ENCODE peak calls at places on chromosome 16, in ten cellular contexts. One of them, this sample, is unnamed.

GRCh38 chr16:5490499-5490898 is 392.9 kb upstream of the EEF2KMT start:
- DNase-seq in neuronal stem cell: peak; percentile 61
- DNase-seq in effector memory CD4-positive, alpha-beta T cell: no peak
- DNase-seq in cardiac muscle cell: no peak
- DNase-seq in left lung: no peak
- DNase-seq in transverse colon: peak; percentile 69
- DNase-seq in CD4-positive, alpha-beta memory T cell: no peak
- DNase-seq in adipocyte: no peak
- DNase-seq in tibial artery: no peak
- DNase-seq in PC-3: peak; percentile 3
- DNase-seq in this sample: no peak

GRCh38 chr16:67672739-67673662 is 6.4 kb downstream of the C16orf86 start:
- DNase-seq in neuronal stem cell: no peak
- DNase-seq in effector memory CD4-positive, alpha-beta T cell: no peak
- DNase-seq in cardiac muscle cell: peak; percentile 84
- DNase-seq in left lung: peak; percentile 81
- DNase-seq in transverse colon: peak; percentile 79
- DNase-seq in CD4-positive, alpha-beta memory T cell: peak; percentile 40
- DNase-seq in adipocyte: peak; percentile 77
- DNase-seq in tibial artery: no peak
- DNase-seq in PC-3: peak; percentile 59
- DNase-seq in this sample: peak; percentile 71

GRCh38 chr16:69057400-69058378 is 47.8 kb upstream of the HAS3 start:
- DNase-seq in neuronal stem cell: no peak
- DNase-seq in effector memory CD4-positive, alpha-beta T cell: no peak
- DNase-seq in cardiac muscle cell: peak; percentile 86
- DNase-seq in left lung: no peak
- DNase-seq in transverse colon: no peak
- DNase-seq in CD4-positive, alpha-beta memory T cell: no peak
- DNase-seq in adipocyte: peak; percentile 43
- DNase-seq in tibial artery: no peak
- DNase-seq in PC-3: peak; percentile 93
- DNase-seq in this sample: peak; percentile 91

GRCh38 chr16:61323456-61323855 is 712.8 kb downstream of the CDH8 start:
- DNase-seq in neuronal stem cell: no peak
- DNase-seq in effector memory CD4-positive, alpha-beta T cell: no peak
- DNase-seq in cardiac muscle cell: peak; percentile 19
- DNase-seq in left lung: no peak
- DNase-seq in transverse colon: no peak
- DNase-seq in CD4-positive, alpha-beta memory T cell: no peak
- DNase-seq in adipocyte: no peak
- DNase-seq in tibial artery: no peak
- DNase-seq in PC-3: no peak
- DNase-seq in this sample: peak; percentile 0

GRCh38 chr16:19822534-19822933 is 62.1 kb downstream of the GPRC5B start:
- DNase-seq in neuronal stem cell: no peak
- DNase-seq in effector memory CD4-positive, alpha-beta T cell: no peak
- DNase-seq in cardiac muscle cell: peak; percentile 92
- DNase-seq in left lung: no peak
- DNase-seq in transverse colon: no peak
- DNase-seq in CD4-positive, alpha-beta memory T cell: no peak
- DNase-seq in adipocyte: peak; percentile 80
- DNase-seq in tibial artery: no peak
- DNase-seq in PC-3: no peak
- DNase-seq in this sample: peak; percentile 84

GRCh38 chr16:66717112-66717675 is 20.7 kb upstream of the CMTM4 start:
- DNase-seq in neuronal stem cell: no peak
- DNase-seq in effector memory CD4-positive, alpha-beta T cell: no peak
- DNase-seq in cardiac muscle cell: peak; percentile 67
- DNase-seq in left lung: no peak
- DNase-seq in transverse colon: peak; percentile 47
- DNase-seq in CD4-positive, alpha-beta memory T cell: no peak
- DNase-seq in adipocyte: peak; percentile 52
- DNase-seq in tibial artery: no peak
- DNase-seq in PC-3: peak; percentile 47
- DNase-seq in this sample: no peak

GRCh38 chr16:78005881-78006280 is 16.5 kb upstream of the CLEC3A start:
- DNase-seq in neuronal stem cell: no peak
- DNase-seq in effector memory CD4-positive, alpha-beta T cell: no peak
- DNase-seq in cardiac muscle cell: no peak
- DNase-seq in left lung: no peak
- DNase-seq in transverse colon: no peak
- DNase-seq in CD4-positive, alpha-beta memory T cell: no peak
- DNase-seq in adipocyte: no peak
- DNase-seq in tibial artery: no peak
- DNase-seq in PC-3: no peak
- DNase-seq in this sample: no peak

GRCh38 chr16:30004811-30005242 is 6.0 kb downstream of the DOC2A start:
- DNase-seq in neuronal stem cell: no peak
- DNase-seq in effector memory CD4-positive, alpha-beta T cell: no peak
- DNase-seq in cardiac muscle cell: no peak
- DNase-seq in left lung: peak; percentile 84
- DNase-seq in transverse colon: no peak
- DNase-seq in CD4-positive, alpha-beta memory T cell: no peak
- DNase-seq in adipocyte: no peak
- DNase-seq in tibial artery: no peak
- DNase-seq in PC-3: no peak
- DNase-seq in this sample: no peak

GRCh38 chr16:89324056-89325010 is 106.8 kb downstream of the ZNF778 start:
- DNase-seq in neuronal stem cell: no peak
- DNase-seq in effector memory CD4-positive, alpha-beta T cell: no peak
- DNase-seq in cardiac muscle cell: peak; percentile 60
- DNase-seq in left lung: peak; percentile 57
- DNase-seq in transverse colon: no peak
- DNase-seq in CD4-positive, alpha-beta memory T cell: no peak
- DNase-seq in adipocyte: no peak
- DNase-seq in tibial artery: no peak
- DNase-seq in PC-3: peak; percentile 20
- DNase-seq in this sample: peak; percentile 79

GRCh38 chr16:67926181-67926742 is 5.4 kb downstream of the CTRL start:
- DNase-seq in neuronal stem cell: no peak
- DNase-seq in effector memory CD4-positive, alpha-beta T cell: no peak
- DNase-seq in cardiac muscle cell: no peak
- DNase-seq in left lung: no peak
- DNase-seq in transverse colon: no peak
- DNase-seq in CD4-positive, alpha-beta memory T cell: no peak
- DNase-seq in adipocyte: peak; percentile 40
- DNase-seq in tibial artery: peak; percentile 86
- DNase-seq in PC-3: peak; percentile 73
- DNase-seq in this sample: peak; percentile 34

GRCh38 chr16:4465977-4466779 is 8.2 kb downstream of the NMRAL1 start:
- DNase-seq in neuronal stem cell: no peak
- DNase-seq in effector memory CD4-positive, alpha-beta T cell: peak; percentile 51
- DNase-seq in cardiac muscle cell: peak; percentile 27
- DNase-seq in left lung: no peak
- DNase-seq in transverse colon: peak; percentile 25
- DNase-seq in CD4-positive, alpha-beta memory T cell: peak; percentile 50
- DNase-seq in adipocyte: no peak
- DNase-seq in tibial artery: no peak
- DNase-seq in PC-3: no peak
- DNase-seq in this sample: peak; percentile 35

GRCh38 chr16:67933805-67934204 is 2.1 kb upstream of the CTRL start:
- DNase-seq in neuronal stem cell: no peak
- DNase-seq in effector memory CD4-positive, alpha-beta T cell: no peak
- DNase-seq in cardiac muscle cell: no peak
- DNase-seq in left lung: no peak
- DNase-seq in transverse colon: no peak
- DNase-seq in CD4-positive, alpha-beta memory T cell: no peak
- DNase-seq in adipocyte: no peak
- DNase-seq in tibial artery: no peak
- DNase-seq in PC-3: no peak
- DNase-seq in this sample: no peak

GRCh38 chr16:74275031-74275636 is 21.5 kb upstream of the PSMD7 start:
- DNase-seq in neuronal stem cell: no peak
- DNase-seq in effector memory CD4-positive, alpha-beta T cell: no peak
- DNase-seq in cardiac muscle cell: peak; percentile 42
- DNase-seq in left lung: no peak
- DNase-seq in transverse colon: no peak
- DNase-seq in CD4-positive, alpha-beta memory T cell: no peak
- DNase-seq in adipocyte: peak; percentile 57
- DNase-seq in tibial artery: no peak
- DNase-seq in PC-3: peak; percentile 45
- DNase-seq in this sample: peak; percentile 46

GRCh38 chr16:90046971-90047713 is 27.9 kb upstream of the DBNDD1 start:
- DNase-seq in neuronal stem cell: no peak
- DNase-seq in effector memory CD4-positive, alpha-beta T cell: no peak
- DNase-seq in cardiac muscle cell: peak; percentile 86
- DNase-seq in left lung: peak; percentile 85
- DNase-seq in transverse colon: peak; percentile 54
- DNase-seq in CD4-positive, alpha-beta memory T cell: no peak
- DNase-seq in adipocyte: peak; percentile 57
- DNase-seq in tibial artery: peak; percentile 87
- DNase-seq in PC-3: no peak
- DNase-seq in this sample: peak; percentile 61

GRCh38 chr16:63289834-63290460 is 1253.7 kb upstream of the CDH8 start:
- DNase-seq in neuronal stem cell: peak; percentile 51
- DNase-seq in effector memory CD4-positive, alpha-beta T cell: no peak
- DNase-seq in cardiac muscle cell: peak; percentile 37
- DNase-seq in left lung: peak; percentile 25
- DNase-seq in transverse colon: peak; percentile 15
- DNase-seq in CD4-positive, alpha-beta memory T cell: no peak
- DNase-seq in adipocyte: peak; percentile 22
- DNase-seq in tibial artery: no peak
- DNase-seq in PC-3: peak; percentile 31
- DNase-seq in this sample: no peak

GRCh38 chr16:79170565-79171242 is 429.8 kb downstream of the MAF start:
- DNase-seq in neuronal stem cell: no peak
- DNase-seq in effector memory CD4-positive, alpha-beta T cell: no peak
- DNase-seq in cardiac muscle cell: peak; percentile 33
- DNase-seq in left lung: no peak
- DNase-seq in transverse colon: no peak
- DNase-seq in CD4-positive, alpha-beta memory T cell: no peak
- DNase-seq in adipocyte: no peak
- DNase-seq in tibial artery: no peak
- DNase-seq in PC-3: no peak
- DNase-seq in this sample: no peak

GRCh38 chr16:77816293-77816692 is 27.9 kb downstream of the VAT1L start:
- DNase-seq in neuronal stem cell: no peak
- DNase-seq in effector memory CD4-positive, alpha-beta T cell: no peak
- DNase-seq in cardiac muscle cell: peak; percentile 10
- DNase-seq in left lung: no peak
- DNase-seq in transverse colon: no peak
- DNase-seq in CD4-positive, alpha-beta memory T cell: no peak
- DNase-seq in adipocyte: no peak
- DNase-seq in tibial artery: no peak
- DNase-seq in PC-3: no peak
- DNase-seq in this sample: peak; percentile 41

DNA sequence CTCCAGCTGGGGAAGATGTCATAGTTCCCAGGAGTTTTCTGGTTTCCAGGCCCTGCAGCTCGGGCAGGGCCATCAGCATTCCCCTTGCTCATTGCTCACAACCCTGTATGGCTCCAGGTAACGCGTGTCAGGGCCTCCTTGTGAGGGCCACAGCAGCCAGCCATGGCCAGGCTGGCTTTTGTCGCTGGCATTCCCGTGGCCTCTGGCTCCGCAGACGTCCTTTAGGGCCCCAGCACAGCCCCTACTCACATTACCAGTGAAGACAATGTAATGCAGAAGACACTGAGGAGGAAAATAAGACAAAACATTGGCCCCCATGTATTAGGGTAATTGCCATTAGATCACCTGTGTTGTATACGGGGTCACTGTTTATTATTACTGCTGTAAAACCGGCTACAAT is 1799.0 kb downstream of the TP53TG3F start:
- DNase-seq in neuronal stem cell: no peak
- DNase-seq in effector memory CD4-positive, alpha-beta T cell: no peak
- DNase-seq in cardiac muscle cell: no peak
- DNase-seq in left lung: no peak
- DNase-seq in transverse colon: no peak
- DNase-seq in CD4-positive, alpha-beta memory T cell: no peak
- DNase-seq in adipocyte: no peak
- DNase-seq in tibial artery: no peak
- DNase-seq in PC-3: no peak
- DNase-seq in this sample: no peak
- H3K4me3 ChIP-seq in neuronal stem cell: no peak overlapping the region
- H3K4me3 ChIP-seq in effector memory CD4-positive, alpha-beta T cell: no peak overlapping the region
- H3K4me3 ChIP-seq in cardiac muscle cell: no peak overlapping the region
- H3K4me3 ChIP-seq in left lung: no peak overlapping the region
- H3K4me3 ChIP-seq in transverse colon: no peak overlapping the region
- H3K4me3 ChIP-seq in CD4-positive, alpha-beta memory T cell: no peak overlapping the region
- H3K4me3 ChIP-seq in adipocyte: no peak overlapping the region
- H3K4me3 ChIP-seq in tibial artery: no peak overlapping the region
- H3K4me3 ChIP-seq in PC-3: no peak overlapping the region
- H3K4me3 ChIP-seq in this sample: no peak overlapping the region

GRCh38 chr16:983044-984030 is 1.8 kb downstream of the SOX8 start:
- DNase-seq in neuronal stem cell: no peak
- DNase-seq in effector memory CD4-positive, alpha-beta T cell: no peak
- DNase-seq in cardiac muscle cell: peak; percentile 10
- DNase-seq in left lung: no peak
- DNase-seq in transverse colon: no peak
- DNase-seq in CD4-positive, alpha-beta memory T cell: no peak
- DNase-seq in adipocyte: peak; percentile 10
- DNase-seq in tibial artery: no peak
- DNase-seq in PC-3: no peak
- DNase-seq in this sample: no peak
- H3K4me3 ChIP-seq in neuronal stem cell: peak overlapping the region; percentile 52
- H3K4me3 ChIP-seq in effector memory CD4-positive, alpha-beta T cell: no peak overlapping the region
- H3K4me3 ChIP-seq in cardiac muscle cell: no peak overlapping the region
- H3K4me3 ChIP-seq in left lung: no peak overlapping the region
- H3K4me3 ChIP-seq in transverse colon: no peak overlapping the region
- H3K4me3 ChIP-seq in CD4-positive, alpha-beta memory T cell: no peak overlapping the region
- H3K4me3 ChIP-seq in adipocyte: no peak overlapping the region
- H3K4me3 ChIP-seq in tibial artery: no peak overlapping the region
- H3K4me3 ChIP-seq in PC-3: no peak overlapping the region
- H3K4me3 ChIP-seq in this sample: no peak overlapping the region

DNA sequence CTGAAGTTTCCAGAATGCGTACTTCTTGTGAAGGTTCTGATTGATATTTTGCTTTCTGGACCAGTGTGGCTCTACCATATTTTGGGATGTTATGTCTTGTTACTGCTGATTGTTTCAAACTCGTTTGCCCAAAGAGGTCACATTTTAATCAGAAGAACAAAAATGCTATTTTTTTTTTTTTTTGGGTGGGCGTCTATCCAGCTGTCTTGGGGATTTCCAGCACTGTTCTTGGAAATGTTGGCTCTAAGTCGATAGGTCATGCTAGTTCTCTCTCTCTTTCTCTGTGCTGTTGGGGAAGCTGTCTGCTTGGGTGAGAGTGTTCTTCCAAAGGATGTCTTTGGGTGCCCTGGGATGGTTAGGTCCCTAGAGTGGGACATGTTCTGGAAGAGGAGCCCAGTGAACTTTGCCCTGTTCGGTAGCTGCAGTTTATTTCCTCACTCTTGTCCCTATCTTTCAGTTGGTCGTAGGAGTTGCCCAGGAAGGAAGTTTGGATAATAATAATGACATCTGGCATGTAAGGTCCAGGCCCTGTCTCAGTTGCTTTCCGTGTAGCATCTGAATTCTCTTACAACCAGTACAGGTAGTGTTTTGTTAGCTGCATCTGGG is 2.9 kb downstream of the IRF8 start:
- DNase-seq in neuronal stem cell: no peak
- DNase-seq in effector memory CD4-positive, alpha-beta T cell: no peak
- DNase-seq in cardiac muscle cell: peak; percentile 36
- DNase-seq in left lung: no peak
- DNase-seq in transverse colon: no peak
- DNase-seq in CD4-positive, alpha-beta memory T cell: no peak
- DNase-seq in adipocyte: no peak
- DNase-seq in tibial artery: no peak
- DNase-seq in PC-3: no peak
- DNase-seq in this sample: no peak
- H3K4me3 ChIP-seq in neuronal stem cell: no peak overlapping the region
- H3K4me3 ChIP-seq in effector memory CD4-positive, alpha-beta T cell: no peak overlapping the region
- H3K4me3 ChIP-seq in cardiac muscle cell: no peak overlapping the region
- H3K4me3 ChIP-seq in left lung: peak overlapping the region; percentile 60
- H3K4me3 ChIP-seq in transverse colon: no peak overlapping the region
- H3K4me3 ChIP-seq in CD4-positive, alpha-beta memory T cell: no peak overlapping the region
- H3K4me3 ChIP-seq in adipocyte: no peak overlapping the region
- H3K4me3 ChIP-seq in tibial artery: no peak overlapping the region
- H3K4me3 ChIP-seq in PC-3: no peak overlapping the region
- H3K4me3 ChIP-seq in this sample: no peak overlapping the region

GRCh38 chr16:3027983-3028715 is 4.3 kb downstream of the THOC6 start:
- DNase-seq in neuronal stem cell: peak; percentile 91
- DNase-seq in effector memory CD4-positive, alpha-beta T cell: peak; percentile 76
- DNase-seq in cardiac muscle cell: peak; percentile 79
- DNase-seq in left lung: peak; percentile 98
- DNase-seq in transverse colon: peak; percentile 93
- DNase-seq in CD4-positive, alpha-beta memory T cell: peak; percentile 78
- DNase-seq in adipocyte: peak; percentile 67
- DNase-seq in tibial artery: peak; percentile 78
- DNase-seq in PC-3: peak; percentile 90
- DNase-seq in this sample: peak; percentile 39
- H3K4me3 ChIP-seq in neuronal stem cell: no peak overlapping the region
- H3K4me3 ChIP-seq in effector memory CD4-positive, alpha-beta T cell: no peak overlapping the region
- H3K4me3 ChIP-seq in cardiac muscle cell: no peak overlapping the region
- H3K4me3 ChIP-seq in left lung: no peak overlapping the region
- H3K4me3 ChIP-seq in transverse colon: no peak overlapping the region
- H3K4me3 ChIP-seq in CD4-positive, alpha-beta memory T cell: no peak overlapping the region
- H3K4me3 ChIP-seq in adipocyte: no peak overlapping the region
- H3K4me3 ChIP-seq in tibial artery: no peak overlapping the region
- H3K4me3 ChIP-seq in PC-3: peak overlapping the region; percentile 37
- H3K4me3 ChIP-seq in this sample: no peak overlapping the region

This sample was measured in fibroblast of the aortic adventitia.